ENCODE peak calls at places on chromosomes 13 and 19, in five cellular contexts. U is activated T-cell treated with anti-CD3 and anti-CD28 coated beads, Interleukin-2, amount 50 U/mL, for 48 hours; P is activated CD4-positive, alpha-beta T cell treated with anti-CD3 and anti-CD28 coated beads for 48 hours; R is ACHN; X is immature natural killer cell. B is an unnamed sample.

GRCh38 chr13:48829536-48829935 is 146.2 kb upstream of the FNDC3A start:
- DNase-seq in P (no peak), R (no peak), U (no peak), X (peak; percentile 9), B (no peak)

GRCh38 chr13:106109391-106109791 is 426.1 kb downstream of the EFNB2 start:
- DNase-seq in R (no peak), X (no peak), P (no peak), U (no peak), B (no peak)

GRCh38 chr19:18223860-18224524 is 2.2 kb downstream of the PDE4C start:
- DNase-seq in X (peak; percentile 21), R (no peak), P (peak; percentile 65), U (peak; percentile 75), B (peak; percentile 57)

GRCh38 chr19:31416548-31416947 is 67.3 kb upstream of the TSHZ3 start:
- DNase-seq in R (no peak), X (no peak), P (no peak), U (no peak), B (no peak)

GRCh38 chr19:19276851-19277250 is 3.8 kb upstream of the TM6SF2 start:
- DNase-seq in U (no peak), X (no peak), P (no peak), R (no peak), B (no peak)

GRCh38 chr13:99123101-99124045 is 77.3 kb upstream of the UBAC2 start:
- DNase-seq in R (peak; percentile 40), P (no peak), X (no peak), U (no peak), B (no peak)

GRCh38 chr13:97445504-97446187 is 11.7 kb downstream of the RAP2A start:
- DNase-seq in U (no peak), R (no peak), P (no peak), X (no peak), B (no peak)

GRCh38 chr13:95411641-95412040 is 110.4 kb upstream of the ABCC4 start:
- DNase-seq in X (no peak), R (no peak), U (no peak), P (no peak), B (no peak)

GRCh38 chr19:38234615-38235014 is 10.6 kb upstream of the DPF1 start:
- DNase-seq in X (no peak), U (no peak), P (no peak), R (no peak), B (no peak)

GRCh38 chr19:8655340-8655709 is 24.9 kb downstream of the NFILZ start:
- DNase-seq in P (peak; percentile 44), U (peak; percentile 54), R (no peak), X (peak; percentile 49), B (peak; percentile 44)

GRCh38 chr19:6233827-6234511 is 45.8 kb downstream of the MLLT1 start:
- DNase-seq in P (no peak), X (no peak), R (no peak), U (no peak), B (no peak)

GRCh38 chr13:47555235-47555634 is 445.8 kb downstream of the SUCLA2 start:
- DNase-seq in U (no peak), P (no peak), X (no peak), R (no peak), B (no peak)

GRCh38 chr19:3743486-3743885 is 18.0 kb downstream of the APBA3 start:
- DNase-seq in U (no peak), X (no peak), R (no peak), P (no peak), B (no peak)

GRCh38 chr19:15248648-15249559 is 16.7 kb upstream of the EPHX3 start:
- DNase-seq in X (no peak), U (no peak), P (no peak), R (peak; percentile 82), B (no peak)

GRCh38 chr19:10780368-10780767 is 55.6 kb downstream of the TMED1 start:
- DNase-seq in X (no peak), U (no peak), P (no peak), R (no peak), B (no peak)

GRCh38 chr13:113129921-113130750 is 7.5 kb downstream of the F10 start:
- DNase-seq in P (peak; percentile 66), U (no peak), X (peak; percentile 38), R (no peak), B (peak; percentile 69)

GRCh38 chr19:48935864-48936263 is 2.4 kb downstream of the DHDH start:
- DNase-seq in R (no peak), U (no peak), X (no peak), P (no peak), B (no peak)

GRCh38 chr13:89783221-89783755 is 1564.2 kb upstream of the MIR17HG start:
- DNase-seq in R (no peak), X (no peak), U (no peak), P (no peak), B (no peak)

GRCh38 chr13:51502206-51502651 is 49.4 kb upstream of the INTS6 start:
- DNase-seq in X (no peak), R (no peak), P (peak; percentile 60), U (peak; percentile 60), B (peak; percentile 63)

GRCh38 chr19:14890616-14891379 is 4.9 kb upstream of the OR7A17 start:
- DNase-seq in U (no peak), P (no peak), R (no peak), X (no peak), B (no peak)

GRCh38 chr13:28755546-28755870 is 36.7 kb upstream of the SLC46A3 start:
- DNase-seq in U (no peak), X (no peak), R (no peak), P (no peak), B (no peak)

GRCh38 chr19:49771674-49772139 is 4.9 kb downstream of the AP2A1 start:
- DNase-seq in P (no peak), X (peak; percentile 67), U (no peak), R (no peak), B (no peak)

GRCh38 chr13:94710081-94710809 is 2.1 kb downstream of the SOX21 start:
- DNase-seq in P (no peak), U (peak; percentile 18), R (no peak), X (no peak), B (no peak)

GRCh38 chr13:40143559-40143958 is 488.1 kb downstream of the COG6 start:
- DNase-seq in U (no peak), P (no peak), X (no peak), R (no peak), B (no peak)

GRCh38 chr13:113545455-113545930 is 39.1 kb upstream of the TFDP1 start:
- DNase-seq in U (no peak), X (no peak), P (no peak), R (no peak), B (no peak)

GRCh38 chr13:90105276-90105675 is 1242.2 kb upstream of the MIR17HG start:
- DNase-seq in U (no peak), P (no peak), R (peak; percentile 5), X (no peak), B (no peak)

GRCh38 chr13:40910324-40911050 is 108.6 kb downstream of the ELF1 start:
- DNase-seq in P (peak; percentile 32), X (no peak), U (peak; percentile 37), R (no peak), B (peak; percentile 54)

GRCh38 chr19:41416194-41416674 is 10.9 kb downstream of the B3GNT8 start:
- DNase-seq in X (no peak), P (no peak), R (no peak), U (no peak), B (no peak)

GRCh38 chr19:51259348-51260245 is 8.7 kb downstream of the SIGLECL1 start:
- DNase-seq in U (peak; percentile 71), X (peak; percentile 51), R (peak; percentile 25), P (peak; percentile 68), B (peak; percentile 67)

GRCh38 chr13:23898101-23898500 is 799 bp upstream of the C1QTNF9B start:
- DNase-seq in R (no peak), X (no peak), P (no peak), U (no peak), B (no peak)

GRCh38 chr13:81487151-81487550 is 1146.2 kb upstream of the SPRY2 start:
- DNase-seq in P (no peak), R (peak; percentile 62), X (no peak), U (no peak), B (no peak)

GRCh38 chr13:110641055-110642015 is 26.0 kb downstream of the NAXD start:
- DNase-seq in X (no peak), P (no peak), R (no peak), U (no peak), B (no peak)

GRCh38 chr13:48222358-48223015 is 10.5 kb upstream of the ITM2B start:
- DNase-seq in X (no peak), U (no peak), R (peak; percentile 25), P (no peak), B (peak; percentile 30)

GRCh38 chr13:74930402-74931165 is 551.4 kb downstream of the TBC1D4 start:
- DNase-seq in R (peak; percentile 71), P (no peak), X (no peak), U (no peak), B (no peak)